ENCODE peak calls at places on chromosomes 12 and 14, in nine cellular contexts. H, A, G, K, F, X, J, E and B are unnamed samples.

GRCh38 chr12:6461401-6462233 is 8.9 kb downstream of the VAMP1 start:
- DNase-seq in H (peak), A (peak), G (peak), K (no peak), F (no peak), X (peak), J (no peak), E (no peak), B (peak)

GRCh38 chr12:94615284-94616216 is 34.8 kb downstream of the TMCC3 start:
- DNase-seq in H (no peak), A (peak), G (no peak), K (peak), F (peak), X (no peak), J (peak), E (peak), B (no peak)

GRCh38 chr12:58980768-58981167 is 60.5 kb upstream of the LRIG3 start:
- DNase-seq in H (no peak), A (no peak), G (no peak), K (no peak), F (no peak), X (no peak), J (no peak), E (no peak), B (no peak)

GRCh38 chr14:26730929-26731618 is 133.2 kb upstream of the NOVA1 start:
- DNase-seq in H (no peak), A (no peak), G (no peak), K (no peak), F (peak), X (peak), J (peak), E (peak), B (no peak)

GRCh38 chr12:57943438-57944080 is 2.2 kb downstream of the ATP23 start:
- DNase-seq in H (no peak), A (no peak), G (no peak), K (no peak), F (no peak), X (no peak), J (no peak), E (no peak), B (no peak)

GRCh38 chr14:83433618-83434017 is 1900.0 kb upstream of the SEL1L start:
- DNase-seq in H (no peak), A (no peak), G (no peak), K (no peak), F (no peak), X (no peak), J (no peak), E (no peak), B (no peak)

GRCh38 chr12:12036901-12037300 is 33.8 kb upstream of the BCL2L14 start:
- DNase-seq in H (no peak), A (no peak), G (no peak), K (no peak), F (no peak), X (no peak), J (no peak), E (no peak), B (no peak)

GRCh38 chr12:19236656-19237055 is 107.1 kb downstream of the PLEKHA5 start:
- DNase-seq in H (no peak), A (peak), G (no peak), K (no peak), F (no peak), X (no peak), J (no peak), E (peak), B (no peak)

GRCh38 chr12:120032242-120032641 is 43.2 kb downstream of the BICDL1 start:
- DNase-seq in H (no peak), A (no peak), G (no peak), K (no peak), F (no peak), X (no peak), J (no peak), E (no peak), B (no peak)

GRCh38 chr12:104507672-104508071 is 50.9 kb downstream of the CHST11 start:
- DNase-seq in H (no peak), A (peak), G (no peak), K (no peak), F (peak), X (no peak), J (no peak), E (peak), B (no peak)

GRCh38 chr12:14723763-14724162 is 27.4 kb upstream of the GUCY2C start:
- DNase-seq in H (no peak), A (peak), G (peak), K (peak), F (peak), X (peak), J (peak), E (peak), B (peak)

GRCh38 chr12:11888029-11888428 is 182.7 kb upstream of the BCL2L14 start:
- DNase-seq in H (no peak), A (no peak), G (no peak), K (no peak), F (no peak), X (no peak), J (no peak), E (no peak), B (no peak)

GRCh38 chr12:2775431-2775830 is 19.3 kb upstream of the FKBP4 start:
- DNase-seq in H (no peak), A (no peak), G (no peak), K (peak), F (no peak), X (no peak), J (no peak), E (no peak), B (no peak)

GRCh38 chr12:73465106-73465505 is 1072.5 kb upstream of the ATXN7L3B start:
- DNase-seq in H (no peak), A (no peak), G (no peak), K (no peak), F (no peak), X (no peak), J (no peak), E (no peak), B (no peak)

GRCh38 chr12:89470741-89471504 is 53.7 kb downstream of the GALNT4 start:
- DNase-seq in H (no peak), A (peak), G (no peak), K (no peak), F (peak), X (no peak), J (peak), E (peak), B (peak)

GRCh38 chr12:29921307-29921706 is 137.6 kb upstream of the TMTC1 start:
- DNase-seq in H (no peak), A (peak), G (no peak), K (no peak), F (peak), X (no peak), J (no peak), E (peak), B (no peak)

GRCh38 chr12:87815738-87816137 is 213.5 kb downstream of the C12orf50 start:
- DNase-seq in H (no peak), A (no peak), G (no peak), K (no peak), F (no peak), X (no peak), J (no peak), E (peak), B (no peak)

GRCh38 chr12:39803151-39803550 is 183.5 kb upstream of the ABCD2 start:
- DNase-seq in H (no peak), A (no peak), G (no peak), K (no peak), F (no peak), X (no peak), J (no peak), E (no peak), B (no peak)

GRCh38 chr12:29088611-29089219 is 60.4 kb upstream of the FAR2 start:
- DNase-seq in H (no peak), A (peak), G (no peak), K (no peak), F (peak), X (no peak), J (peak), E (peak), B (peak)

GRCh38 chr12:89980236-89980635 is 271.6 kb upstream of the ATP2B1 start:
- DNase-seq in H (no peak), A (peak), G (no peak), K (no peak), F (no peak), X (no peak), J (peak), E (peak), B (no peak)

GRCh38 chr14:61090432-61091216 is 109.6 kb downstream of the SLC38A6 start:
- DNase-seq in H (no peak), A (no peak), G (no peak), K (no peak), F (no peak), X (peak), J (no peak), E (no peak), B (no peak)

GRCh38 chr14:68888883-68889282 is 90.2 kb downstream of the ACTN1 start:
- DNase-seq in H (no peak), A (no peak), G (no peak), K (no peak), F (no peak), X (no peak), J (no peak), E (no peak), B (no peak)

GRCh38 chr12:14774944-14775651 is 28.2 kb downstream of the WBP11 start:
- DNase-seq in H (no peak), A (peak), G (no peak), K (peak), F (peak), X (peak), J (peak), E (peak), B (peak)

GRCh38 chr12:121130866-121131373 is 1.8 kb upstream of the P2RX7 start:
- DNase-seq in H (no peak), A (no peak), G (no peak), K (no peak), F (no peak), X (no peak), J (no peak), E (no peak), B (no peak)

GRCh38 chr12:6069452-6070093 is 54.9 kb downstream of the VWF start:
- DNase-seq in H (no peak), A (peak), G (no peak), K (no peak), F (no peak), X (peak), J (no peak), E (peak), B (no peak)

GRCh38 chr12:121451931-121452330 is 52.0 kb downstream of the RNF34 start:
- DNase-seq in H (no peak), A (peak), G (no peak), K (no peak), F (no peak), X (peak), J (no peak), E (no peak), B (no peak)

GRCh38 chr12:16168078-16168477 is 109.4 kb downstream of the SLC15A5 start:
- DNase-seq in H (no peak), A (no peak), G (no peak), K (no peak), F (no peak), X (no peak), J (no peak), E (peak), B (no peak)

GRCh38 chr12:6234214-6234613 is 34.0 kb downstream of the CD9 start:
- DNase-seq in H (no peak), A (peak), G (no peak), K (no peak), F (no peak), X (no peak), J (no peak), E (peak), B (no peak)

GRCh38 chr12:85076688-85077430 is 40.7 kb downstream of the LRRIQ1 start:
- DNase-seq in H (no peak), A (peak), G (no peak), K (no peak), F (peak), X (no peak), J (peak), E (peak), B (no peak)

GRCh38 chr12:57212701-57213067 is 3.9 kb upstream of the NXPH4 start:
- DNase-seq in H (no peak), A (no peak), G (no peak), K (no peak), F (no peak), X (no peak), J (no peak), E (no peak), B (no peak)

GRCh38 chr12:118189761-118190181 is 53.8 kb downstream of the PEBP1 start:
- DNase-seq in H (no peak), A (peak), G (no peak), K (peak), F (no peak), X (no peak), J (no peak), E (peak), B (no peak)

GRCh38 chr12:121238604-121239334 is 28.8 kb downstream of the P2RX4 start:
- DNase-seq in H (no peak), A (no peak), G (no peak), K (no peak), F (no peak), X (no peak), J (no peak), E (no peak), B (no peak)

GRCh38 chr12:111368291-111368683 is 608 bp downstream of the PHETA1 start:
- DNase-seq in H (no peak), A (peak), G (no peak), K (peak), F (no peak), X (peak), J (no peak), E (no peak), B (no peak)